ENCODE peak calls at places on chromosomes 3 and 15, in ten cellular contexts. S is AG04450; L is CD8-positive, alpha-beta T cell; E is NCI-H1105; J is foreskin melanocyte; I is stimulated activated CD8-positive, alpha-beta memory T cell treated with anti-CD3 and anti-CD28 coated beads, Interleukin-7, amount 100 ng/mL, for 1 hour; F is nephron progenitor cell; N is NCI-H1417; B is GM13977; G is substantia nigra. A is an unnamed sample.

GRCh38 chr3:176953106-176954080 is 243.9 kb downstream of the TBL1XR1 start:
- DNase-seq in N (no peak), B (no peak), F (peak; percentile 13), E (no peak), G (no peak), L (no peak), I (no peak), S (peak; percentile 49), J (no peak), A (no peak)

GRCh38 chr15:78749831-78750230 is 61.4 kb downstream of the ADAMTS7 start:
- DNase-seq in F (no peak), B (no peak), N (no peak), I (no peak), G (no peak), L (no peak), S (no peak), E (no peak), J (no peak), A (no peak)

GRCh38 chr15:80518522-80518921 is 114.3 kb downstream of the ARNT2 start:
- DNase-seq in E (no peak), G (no peak), N (no peak), F (no peak), B (no peak), L (no peak), S (no peak), J (no peak), I (no peak), A (no peak)

GRCh38 chr3:28677581-28677980 is 329.0 kb upstream of the AZI2 start:
- DNase-seq in E (no peak), I (no peak), N (no peak), G (no peak), F (no peak), S (no peak), J (no peak), B (no peak), L (no peak), A (no peak)

GRCh38 chr3:129228891-129229585 is 20.4 kb upstream of the COPG1 start:
- DNase-seq in B (no peak), S (peak; percentile 50), F (no peak), E (no peak), G (no peak), J (peak; percentile 59), L (no peak), I (no peak), N (no peak), A (no peak)

GRCh38 chr15:99443056-99443756 is 122.6 kb upstream of the MEF2A start:
- DNase-seq in F (no peak), E (no peak), I (no peak), G (no peak), S (no peak), N (no peak), J (no peak), B (no peak), L (no peak), A (no peak)

GRCh38 chr15:29377141-29377540 is 107.5 kb upstream of the NSMCE3 start:
- DNase-seq in L (no peak), E (no peak), I (no peak), S (no peak), F (no peak), B (no peak), J (no peak), G (no peak), N (no peak), A (no peak)

GRCh38 chr3:134471521-134472193 is 14.1 kb downstream of the ANAPC13 start:
- DNase-seq in J (no peak), I (no peak), N (no peak), F (no peak), G (no peak), E (no peak), B (no peak), S (no peak), L (no peak), A (no peak)

GRCh38 chr3:51434746-51435323 is 43.8 kb downstream of the RBM15B start:
- DNase-seq in N (peak; percentile 0), G (no peak), S (no peak), B (peak; percentile 57), L (peak; percentile 24), F (peak; percentile 26), J (peak; percentile 26), I (peak; percentile 4), E (peak; percentile 11), A (no peak)

GRCh38 chr3:122415104-122415744 is 638 bp downstream of the WDR5B start:
- DNase-seq in L (peak; percentile 6), B (peak; percentile 62), I (no peak), F (peak; percentile 18), N (no peak), S (no peak), J (no peak), E (no peak), G (no peak), A (no peak)

GRCh38 chr3:118501152-118501551 is 533.5 kb downstream of the IGSF11 start:
- DNase-seq in N (peak; percentile 36), B (no peak), S (no peak), F (peak; percentile 26), L (no peak), I (no peak), G (peak; percentile 18), E (peak; percentile 86), J (no peak), A (no peak)

GRCh38 chr3:150170843-150171513 is 200.3 kb upstream of the PFN2 start:
- DNase-seq in F (no peak), L (no peak), E (no peak), G (peak; percentile 78), N (no peak), B (no peak), J (peak; percentile 93), S (peak; percentile 21), I (no peak), A (no peak)

GRCh38 chr3:15498461-15499214 is 22.9 kb downstream of the COLQ start:
- DNase-seq in E (no peak), I (no peak), F (peak; percentile 28), S (no peak), J (no peak), N (no peak), L (no peak), G (no peak), B (no peak), A (no peak)

GRCh38 chr15:99474981-99475753 is 90.6 kb upstream of the MEF2A start:
- DNase-seq in E (no peak), F (no peak), G (no peak), I (no peak), N (no peak), J (no peak), S (no peak), L (no peak), B (no peak), A (no peak)

GRCh38 chr3:24305795-24306467 is 188.7 kb downstream of the THRB start:
- DNase-seq in F (peak; percentile 46), B (no peak), E (no peak), J (no peak), S (no peak), G (no peak), L (no peak), N (no peak), I (no peak), A (no peak)

GRCh38 chr15:80587816-80588456 is 107.2 kb upstream of the ABHD17C start:
- DNase-seq in G (no peak), J (no peak), B (no peak), E (no peak), F (no peak), L (no peak), N (no peak), I (no peak), S (no peak), A (no peak)

GRCh38 chr15:85149460-85150129 is 167.9 kb downstream of the PDE8A start:
- DNase-seq in E (no peak), G (no peak), J (no peak), N (no peak), L (no peak), B (no peak), F (no peak), S (no peak), I (no peak), A (no peak)

GRCh38 chr3:136251511-136251910 is 1.4 kb downstream of the PCCB start:
- DNase-seq in L (no peak), B (peak; percentile 24), J (no peak), E (no peak), F (no peak), G (no peak), S (no peak), I (no peak), N (no peak), A (no peak)

GRCh38 chr3:39067286-39067685 is 15.5 kb downstream of the WDR48 start:
- DNase-seq in J (no peak), I (no peak), N (no peak), F (no peak), G (no peak), L (no peak), B (no peak), S (no peak), E (no peak), A (no peak)

A was measured in type B pancreatic cell.